ENCODE peak calls at places on chromosome 14, in eight cellular contexts. G is DND-41; F is CD4-positive, alpha-beta T cell; L is aorta; O is pancreas; Q is tibial nerve; M is CD8-positive, alpha-beta memory T cell; Y is osteoblast. N is an unnamed sample.

GRCh38 chr14:100748403-100748802 is 21.7 kb downstream of the DLK1 start:
- DNase-seq in G (no peak), F (no peak), L (peak), O (no peak), Q (no peak), M (no peak), Y (no peak), N (no peak)

GRCh38 chr14:47365248-47365647 is 310.2 kb downstream of the MDGA2 start:
- DNase-seq in G (no peak), F (no peak), L (no peak), O (no peak), Q (no peak), M (no peak), Y (no peak), N (peak)

GRCh38 chr14:22427771-22428228 is 161.2 kb downstream of the DAD1 start:
- DNase-seq in G (no peak), F (no peak), L (no peak), O (no peak), Q (no peak), M (no peak), Y (no peak), N (no peak)

GRCh38 chr14:50333010-50333409 is 20.9 kb downstream of the DMAC2L start:
- DNase-seq in G (no peak), F (no peak), L (no peak), O (no peak), Q (no peak), M (no peak), Y (no peak), N (no peak)

GRCh38 chr14:54901380-54902142 is 1.1 kb downstream of the GCH1 start:
- DNase-seq in G (peak), F (no peak), L (no peak), O (no peak), Q (no peak), M (no peak), Y (peak), N (no peak)

GRCh38 chr14:50801706-50802105 is 29.3 kb downstream of the NIN start:
- DNase-seq in G (no peak), F (no peak), L (no peak), O (no peak), Q (no peak), M (no peak), Y (peak), N (no peak)

GRCh38 chr14:105375635-105376057 is 22.7 kb upstream of the TEX22 start:
- DNase-seq in G (no peak), F (no peak), L (no peak), O (no peak), Q (no peak), M (no peak), Y (peak), N (no peak)

GRCh38 chr14:20631023-20631820 is 10.3 kb downstream of the OR6S1 start:
- DNase-seq in G (peak), F (peak), L (no peak), O (peak), Q (no peak), M (peak), Y (peak), N (no peak)

GRCh38 chr14:20757963-20758362 is 10.2 kb upstream of the EDDM3B start:
- DNase-seq in G (peak), F (peak), L (no peak), O (no peak), Q (no peak), M (no peak), Y (no peak), N (no peak)

GRCh38 chr14:103157969-103158368 is 34.7 kb downstream of the TNFAIP2 start:
- DNase-seq in G (no peak), F (no peak), L (no peak), O (no peak), Q (no peak), M (no peak), Y (no peak), N (no peak)

GRCh38 chr14:88363624-88364023 is 21.8 kb upstream of the SPATA7 start:
- DNase-seq in G (no peak), F (no peak), L (no peak), O (no peak), Q (no peak), M (no peak), Y (no peak), N (no peak)

GRCh38 chr14:52042371-52043037 is 26.4 kb downstream of the NID2 start:
- DNase-seq in G (no peak), F (no peak), L (no peak), O (no peak), Q (no peak), M (no peak), Y (peak), N (no peak)

GRCh38 chr14:58638231-58639205 is 756 bp downstream of the DACT1 start:
- DNase-seq in G (no peak), F (no peak), L (peak), O (peak), Q (no peak), M (peak), Y (peak), N (peak)

GRCh38 chr14:104215706-104216334 is 77.4 kb downstream of the KIF26A start:
- DNase-seq in G (no peak), F (no peak), L (peak), O (no peak), Q (no peak), M (no peak), Y (no peak), N (no peak)

GRCh38 chr14:105885561-105886320 is 359.4 kb downstream of the TMEM121 start:
- DNase-seq in G (no peak), F (no peak), L (peak), O (peak), Q (peak), M (no peak), Y (peak), N (no peak)

GRCh38 chr14:32352631-32353030 is 23.5 kb downstream of the AKAP6 start:
- DNase-seq in G (no peak), F (no peak), L (no peak), O (no peak), Q (no peak), M (no peak), Y (no peak), N (no peak)

GRCh38 chr14:24310666-24311604 is at the start of gene LTB4R:
- DNase-seq in G (no peak), F (peak), L (peak), O (peak), Q (no peak), M (peak), Y (peak), N (peak)

GRCh38 chr14:67270354-67270753 is 29.1 kb downstream of the PALS1 start:
- DNase-seq in G (no peak), F (no peak), L (no peak), O (no peak), Q (no peak), M (no peak), Y (no peak), N (no peak)

GRCh38 chr14:30725763-30726162 is 103.6 kb downstream of the SCFD1 start:
- DNase-seq in G (no peak), F (no peak), L (no peak), O (no peak), Q (no peak), M (no peak), Y (no peak), N (no peak)

GRCh38 chr14:61386173-61386772 is 64.9 kb downstream of the PRKCH start:
- DNase-seq in G (no peak), F (no peak), L (no peak), O (no peak), Q (no peak), M (no peak), Y (no peak), N (no peak)

GRCh38 chr14:59688224-59689170 is 111.9 kb upstream of the CCDC175 start:
- DNase-seq in G (peak), F (no peak), L (no peak), O (no peak), Q (no peak), M (no peak), Y (peak), N (peak)

GRCh38 chr14:64741200-64741599 is 37.0 kb downstream of the PLEKHG3 start:
- DNase-seq in G (no peak), F (no peak), L (no peak), O (no peak), Q (no peak), M (no peak), Y (no peak), N (no peak)

GRCh38 chr14:59177229-59177628 is 11.2 kb upstream of the DAAM1 start:
- DNase-seq in G (no peak), F (no peak), L (no peak), O (no peak), Q (no peak), M (no peak), Y (no peak), N (no peak)

GRCh38 chr14:71680733-71681387 is 251.4 kb upstream of the RGS6 start:
- DNase-seq in G (no peak), F (no peak), L (no peak), O (no peak), Q (no peak), M (no peak), Y (no peak), N (no peak)

GRCh38 chr14:36430662-36431084 is 89.4 kb downstream of the NKX2-1 start:
- DNase-seq in G (no peak), F (no peak), L (no peak), O (peak), Q (no peak), M (no peak), Y (no peak), N (no peak)

GRCh38 chr14:75301666-75302325 is 23.2 kb downstream of the FOS start:
- DNase-seq in G (no peak), F (no peak), L (peak), O (no peak), Q (no peak), M (no peak), Y (no peak), N (no peak)

GRCh38 chr14:80393766-80394165 is 182.5 kb upstream of the DIO2 start:
- DNase-seq in G (no peak), F (no peak), L (no peak), O (no peak), Q (no peak), M (no peak), Y (no peak), N (no peak)

GRCh38 chr14:75147423-75148071 is 20.7 kb upstream of the NEK9 start:
- DNase-seq in G (peak), F (no peak), L (no peak), O (peak), Q (peak), M (no peak), Y (peak), N (no peak)

GRCh38 chr14:64688801-64689200 is 15.4 kb upstream of the PLEKHG3 start:
- DNase-seq in G (no peak), F (no peak), L (no peak), O (peak), Q (no peak), M (no peak), Y (no peak), N (no peak)

GRCh38 chr14:58730793-58731464 is 93.2 kb downstream of the DACT1 start:
- DNase-seq in G (no peak), F (no peak), L (no peak), O (no peak), Q (no peak), M (no peak), Y (no peak), N (no peak)

GRCh38 chr14:93059917-93060545 is 55.7 kb downstream of the ITPK1 start:
- DNase-seq in G (peak), F (no peak), L (no peak), O (no peak), Q (no peak), M (peak), Y (peak), N (peak)

GRCh38 chr14:69880051-69880487 is 853 bp downstream of the SMOC1 start:
- DNase-seq in G (no peak), F (no peak), L (no peak), O (peak), Q (no peak), M (no peak), Y (no peak), N (no peak)
- H3K27ac ChIP-seq in G (no peak), F (no peak), L (no peak), O (no peak), Q (no peak), M (no peak), Y (no peak), N (no peak)

GRCh38 chr14:35368139-35368460 is 36.4 kb downstream of the NFKBIA start:
- DNase-seq in G (no peak), F (no peak), L (no peak), O (no peak), Q (no peak), M (no peak), Y (no peak), N (no peak)

GRCh38 chr14:35366521-35366976 is 38.0 kb downstream of the NFKBIA start:
- DNase-seq in G (no peak), F (no peak), L (peak), O (no peak), Q (no peak), M (no peak), Y (no peak), N (no peak)

GRCh38 chr14:35366048-35366428 is 38.5 kb downstream of the NFKBIA start:
- DNase-seq in G (no peak), F (no peak), L (peak), O (no peak), Q (no peak), M (no peak), Y (peak), N (no peak)

GRCh38 chr14:35368583-35368982 is 36.0 kb downstream of the NFKBIA start:
- DNase-seq in G (no peak), F (no peak), L (peak), O (no peak), Q (no peak), M (no peak), Y (peak), N (no peak)

GRCh38 chr14:35367056-35367372 is 37.5 kb downstream of the NFKBIA start:
- DNase-seq in G (no peak), F (no peak), L (peak), O (no peak), Q (no peak), M (no peak), Y (no peak), N (no peak)
- H3K27ac ChIP-seq in G (no peak), F (no peak), L (no peak), O (no peak), Q (peak), M (peak), Y (no peak), N (no peak)

GRCh38 chr14:94971750-94972149 is 185.6 kb downstream of the DICER1 start:
- DNase-seq in G (no peak), F (no peak), L (no peak), O (no peak), Q (peak), M (no peak), Y (no peak), N (no peak)
- H3K27ac ChIP-seq in G (no peak), F (no peak), L (peak), O (no peak), Q (peak), M (no peak), Y (no peak), N (peak)

GRCh38 chr14:91413547-91414474 is 3.8 kb downstream of the CCDC88C start:
- DNase-seq in G (no peak), F (peak), L (no peak), O (peak), Q (no peak), M (peak), Y (no peak), N (no peak)
- H3K27ac ChIP-seq in G (peak), F (peak), L (no peak), O (peak), Q (no peak), M (peak), Y (no peak), N (peak)

DNA sequence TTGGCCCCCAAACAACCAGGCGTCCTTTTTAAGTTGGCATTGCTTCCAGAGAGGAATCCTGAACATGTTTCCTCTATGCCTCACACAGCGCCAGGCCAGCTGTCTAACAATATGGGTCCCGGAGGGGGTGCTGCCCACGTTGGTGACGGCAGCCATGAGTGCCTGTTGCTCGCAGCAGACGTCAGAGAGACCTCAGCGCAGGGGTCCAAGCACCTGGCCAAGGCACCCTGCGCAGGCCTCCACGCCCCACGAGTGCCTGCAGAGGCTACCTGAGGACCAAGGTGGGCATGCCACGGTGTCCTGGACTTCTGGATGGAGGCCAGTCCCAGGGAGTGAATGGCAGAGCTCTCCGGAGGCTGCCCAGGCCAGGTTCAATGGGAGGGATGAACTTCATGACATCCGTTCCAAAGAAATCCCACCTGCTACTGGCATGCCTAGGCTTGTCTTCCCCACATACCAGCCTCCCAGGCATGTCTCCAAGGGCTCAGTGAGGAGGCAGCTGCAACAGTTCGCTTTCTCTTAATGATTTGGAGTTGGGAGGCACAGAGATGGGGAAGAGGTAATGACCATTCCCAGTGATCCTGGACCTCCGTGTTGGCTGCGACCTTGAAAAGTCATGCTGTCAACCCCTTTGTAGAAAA is 11.6 kb upstream of the FOXN3 start:
- DNase-seq in G (peak), F (no peak), L (peak), O (peak), Q (no peak), M (no peak), Y (no peak), N (no peak)
- H3K27ac ChIP-seq in G (peak), F (no peak), L (peak), O (no peak), Q (peak), M (no peak), Y (peak), N (peak)

GRCh38 chr14:41146391-41146790 is 460.3 kb upstream of the LRFN5 start:
- DNase-seq in G (no peak), F (no peak), L (no peak), O (no peak), Q (no peak), M (no peak), Y (no peak), N (no peak)
- H3K27ac ChIP-seq in G (no peak), F (no peak), L (no peak), O (no peak), Q (no peak), M (no peak), Y (no peak), N (no peak)

N was measured in caudate nucleus.